ENCODE peak calls at places on chromosomes 1 and 21, in ten cellular contexts. Q is astrocyte of the hippocampus; B is stimulated activated naive CD8-positive, alpha-beta T cell treated with anti-CD3 and anti-CD28 coated beads, Interleukin-15, amount 100 ng/mL, for 72 hours; L is activated CD4-positive, alpha-beta T cell treated with anti-CD3 and anti-CD28 coated beads for 1 hour; E is tibial nerve; J is dermis microvascular lymphatic vessel endothelial cell; D is uterus; U is HFF-Myc; T is astrocyte of the spinal cord; Y is ascending aorta. H is an unnamed sample.

GRCh38 chr1:99748419-99748818 is 18.0 kb downstream of the FRRS1 start:
- DNase-seq in T (no peak), U (no peak), E (no peak), Q (no peak), J (no peak), D (no peak), L (no peak), Y (no peak), B (no peak), H (no peak)

GRCh38 chr1:36988311-36988710 is 46.0 kb downstream of the GRIK3 start:
- DNase-seq in L (no peak), E (no peak), Q (no peak), J (no peak), D (no peak), B (no peak), T (no peak), Y (no peak), U (no peak), H (peak; percentile 63)

GRCh38 chr1:18139198-18139981 is 31.8 kb downstream of the IGSF21 start:
- DNase-seq in B (no peak), D (no peak), E (no peak), L (no peak), Q (no peak), J (no peak), T (no peak), U (no peak), Y (no peak), H (no peak)

GRCh38 chr1:113981962-113982931 is 3.0 kb downstream of the OLFML3 start:
- DNase-seq in J (no peak), U (peak; percentile 43), Q (peak; percentile 44), E (peak; percentile 68), B (no peak), D (peak; percentile 85), T (peak; percentile 73), L (no peak), Y (no peak), H (peak; percentile 81)

GRCh38 chr21:41680444-41681335 is 86.2 kb downstream of the RIPK4 start:
- DNase-seq in D (no peak), J (no peak), T (no peak), U (no peak), Y (no peak), L (no peak), Q (peak; percentile 45), E (no peak), B (no peak), H (peak; percentile 53)

GRCh38 chr1:71908313-71908712 is 374.0 kb downstream of the NEGR1 start:
- DNase-seq in U (no peak), L (no peak), Y (no peak), T (peak; percentile 15), Q (peak; percentile 11), D (no peak), B (no peak), E (no peak), J (no peak), H (no peak)

GRCh38 chr1:168719306-168720111 is 9.5 kb downstream of the DPT start:
- DNase-seq in U (no peak), L (no peak), B (no peak), Q (no peak), E (no peak), T (peak; percentile 16), Y (no peak), D (no peak), J (no peak), H (no peak)

GRCh38 chr1:29033829-29034466 is 89.8 kb downstream of the TMEM200B start:
- DNase-seq in D (no peak), T (peak; percentile 52), L (no peak), B (no peak), Y (no peak), E (no peak), U (no peak), J (peak; percentile 50), Q (peak; percentile 56), H (no peak)

GRCh38 chr1:65386452-65386851 is 34.0 kb upstream of the LEPR start:
- DNase-seq in B (no peak), D (no peak), Y (no peak), U (no peak), J (no peak), L (no peak), E (no peak), T (no peak), Q (no peak), H (no peak)

GRCh38 chr1:100731758-100732157 is 12.2 kb downstream of the VCAM1 start:
- DNase-seq in J (no peak), E (no peak), L (no peak), B (no peak), D (no peak), T (no peak), Q (no peak), U (no peak), Y (no peak), H (no peak)

GRCh38 chr1:99704356-99704816 is 58.5 kb downstream of the PALMD start:
- DNase-seq in Q (no peak), D (no peak), J (no peak), E (no peak), T (no peak), B (no peak), L (no peak), U (no peak), Y (no peak), H (no peak)

GRCh38 chr1:59638172-59638800 is 176.5 kb upstream of the HOOK1 start:
- DNase-seq in E (no peak), Y (no peak), B (no peak), J (peak; percentile 35), Q (peak; percentile 74), T (peak; percentile 87), L (no peak), D (peak; percentile 31), U (peak; percentile 99), H (no peak)

GRCh38 chr1:38083541-38083940 is 36.9 kb upstream of the POU3F1 start:
- DNase-seq in L (no peak), T (no peak), Y (no peak), B (no peak), Q (no peak), E (no peak), U (no peak), J (no peak), D (no peak), H (no peak)

GRCh38 chr21:31326478-31327247 is 17.4 kb downstream of the TIAM1 start:
- DNase-seq in E (no peak), J (no peak), Q (no peak), T (no peak), B (peak; percentile 61), D (no peak), L (peak; percentile 22), Y (no peak), U (no peak), H (no peak)

GRCh38 chr1:100734716-100735115 is 15.2 kb downstream of the VCAM1 start:
- DNase-seq in L (no peak), Q (peak; percentile 61), T (peak; percentile 49), J (no peak), U (peak; percentile 78), E (no peak), Y (no peak), D (no peak), B (no peak), H (no peak)

GRCh38 chr21:32457360-32457840 is 44.9 kb downstream of the EVA1C start:
- DNase-seq in B (no peak), D (peak; percentile 68), L (no peak), Y (no peak), E (no peak), T (no peak), U (no peak), J (no peak), Q (peak; percentile 63), H (no peak)

H was measured in sciatic nerve.